ENCODE peak calls at places on chromosome 1, in eight cellular contexts. S is hepatocyte, N is psoas muscle, Y is thoracic aorta, U is heart left ventricle, W is OCI-LY7, Q is neural progenitor cell, A is HCT116. B is an unnamed sample. For H3K9me3, the result is how much of the 10 kb centered on the place peaks cover.

GRCh38 chr1:43537423-43538142 is 6.9 kb downstream of the PTPRF start:
- DNase-seq in S (no peak), N (no peak), Y (no peak), U (no peak), W (no peak), Q (no peak), A (no peak), B (no peak)

GRCh38 chr1:159923203-159924024 is 1.9 kb downstream of the TAGLN2 start:
- DNase-seq in S (peak), N (peak), Y (peak), U (peak), W (peak), Q (no peak), A (no peak), B (peak)

GRCh38 chr1:93033029-93033428 is 46.1 kb upstream of the MTF2 start:
- DNase-seq in S (no peak), N (no peak), Y (no peak), U (no peak), W (peak), Q (no peak), A (no peak), B (peak)

GRCh38 chr1:21665711-21666571 is 3.2 kb downstream of the RAP1GAP start:
- DNase-seq in S (no peak), N (no peak), Y (no peak), U (peak), W (no peak), Q (no peak), A (no peak), B (no peak)

GRCh38 chr1:246281639-246282038 is 225.4 kb downstream of the SMYD3 start:
- DNase-seq in S (no peak), N (no peak), Y (no peak), U (no peak), W (no peak), Q (no peak), A (no peak), B (no peak)

GRCh38 chr1:218514694-218515093 is 169.6 kb downstream of the TGFB2 start:
- DNase-seq in S (no peak), N (no peak), Y (no peak), U (no peak), W (no peak), Q (no peak), A (no peak), B (no peak)

GRCh38 chr1:57190898-57191297 is 225.1 kb upstream of the C8B start:
- DNase-seq in S (no peak), N (no peak), Y (no peak), U (no peak), W (no peak), Q (no peak), A (no peak), B (no peak)

GRCh38 chr1:156804572-156805243 is 11.9 kb downstream of the SH2D2A start:
- DNase-seq in S (no peak), N (no peak), Y (no peak), U (no peak), W (no peak), Q (peak), A (no peak), B (peak)

GRCh38 chr1:234987415-234988159 is 141.1 kb downstream of the TOMM20 start:
- DNase-seq in S (peak), N (peak), Y (peak), U (peak), W (peak), Q (peak), A (no peak), B (peak)

GRCh38 chr1:14298806-14299205 is 299.7 kb upstream of the KAZN start:
- DNase-seq in S (no peak), N (no peak), Y (no peak), U (no peak), W (peak), Q (no peak), A (no peak), B (no peak)

GRCh38 chr1:240399381-240399780 is 212.6 kb downstream of the GREM2 start:
- DNase-seq in S (peak), N (no peak), Y (no peak), U (no peak), W (no peak), Q (peak), A (no peak), B (peak)

GRCh38 chr1:156747737-156748669 is 3.5 kb downstream of the HDGF start:
- DNase-seq in S (no peak), N (no peak), Y (no peak), U (peak), W (no peak), Q (peak), A (no peak), B (no peak)

GRCh38 chr1:245235156-245235555 is 80.4 kb downstream of the KIF26B start:
- DNase-seq in S (no peak), N (no peak), Y (no peak), U (no peak), W (no peak), Q (no peak), A (no peak), B (no peak)

GRCh38 chr1:3146458-3146857 is 77.5 kb downstream of the PRDM16 start:
- DNase-seq in S (no peak), N (no peak), Y (no peak), U (no peak), W (no peak), Q (no peak), A (no peak), B (no peak)

GRCh38 chr1:171794085-171794484 is 12.6 kb downstream of the METTL13 start:
- DNase-seq in S (no peak), N (no peak), Y (no peak), U (no peak), W (no peak), Q (no peak), A (no peak), B (no peak)

GRCh38 chr1:40926441-40926840 is 53.1 kb upstream of the CTPS1 start:
- DNase-seq in S (no peak), N (no peak), Y (no peak), U (no peak), W (no peak), Q (no peak), A (no peak), B (no peak)

GRCh38 chr1:216216304-216216703 is 206.9 kb downstream of the USH2A start:
- DNase-seq in S (no peak), N (no peak), Y (no peak), U (no peak), W (no peak), Q (no peak), A (no peak), B (no peak)

GRCh38 chr1:12397426-12398134 is 167.8 kb downstream of the VPS13D start:
- DNase-seq in S (no peak), N (no peak), Y (no peak), U (no peak), W (no peak), Q (no peak), A (no peak), B (no peak)

GRCh38 chr1:98903261-98903660 is 101.4 kb downstream of the PLPPR5 start:
- DNase-seq in S (no peak), N (no peak), Y (no peak), U (no peak), W (no peak), Q (no peak), A (no peak), B (no peak)

GRCh38 chr1:182430263-182431068 is 19.5 kb upstream of the RGSL1 start:
- DNase-seq in S (no peak), N (no peak), Y (no peak), U (no peak), W (no peak), Q (no peak), A (no peak), B (no peak)

GRCh38 chr1:32666866-32667566 is 16.0 kb downstream of the RBBP4 start:
- DNase-seq in S (peak), N (no peak), Y (no peak), U (no peak), W (no peak), Q (no peak), A (no peak), B (no peak)

GRCh38 chr1:154497026-154497806 is 4.8 kb upstream of the TDRD10 start:
- DNase-seq in S (peak), N (no peak), Y (no peak), U (peak), W (peak), Q (no peak), A (no peak), B (no peak)

GRCh38 chr1:172663726-172664125 is 4.8 kb downstream of the FASLG start:
- DNase-seq in S (no peak), N (no peak), Y (no peak), U (no peak), W (no peak), Q (no peak), A (no peak), B (no peak)

GRCh38 chr1:215833936-215834729 is 267.0 kb downstream of the KCTD3 start:
- DNase-seq in S (no peak), N (no peak), Y (no peak), U (no peak), W (no peak), Q (no peak), A (no peak), B (no peak)

GRCh38 chr1:23573574-23574182 is 14.4 kb upstream of the ID3 start:
- DNase-seq in S (no peak), N (no peak), Y (no peak), U (no peak), W (no peak), Q (no peak), A (no peak), B (no peak)
- H3K27ac ChIP-seq in S (no peak), N (no peak), Y (peak), U (no peak), W (peak), Q (no peak), A (no peak), B (no peak)

GRCh38 chr1:236139495-236139894 is 2.8 kb upstream of the GPR137B start:
- DNase-seq in S (no peak), N (no peak), Y (no peak), U (no peak), W (no peak), Q (no peak), A (no peak), B (no peak)

GRCh38 chr1:236140705-236141446 is 1.5 kb upstream of the GPR137B start:
- DNase-seq in S (no peak), N (no peak), Y (no peak), U (no peak), W (no peak), Q (no peak), A (no peak), B (no peak)

GRCh38 chr1:236141447-236142357 is 637 bp upstream of the GPR137B start:
- DNase-seq in S (peak), N (peak), Y (no peak), U (peak), W (peak), Q (peak), A (no peak), B (peak)

GRCh38 chr1:236133802-236134201 is 8.5 kb upstream of the GPR137B start:
- DNase-seq in S (no peak), N (no peak), Y (no peak), U (no peak), W (no peak), Q (no peak), A (no peak), B (no peak)

GRCh38 chr1:236137285-236137852 is 5.0 kb upstream of the GPR137B start:
- DNase-seq in S (no peak), N (no peak), Y (no peak), U (no peak), W (no peak), Q (no peak), A (peak), B (no peak)
- TF ChIP-seq CTCF in S (no peak), N (no peak), Y (no peak), U (no peak), W (peak), Q (no peak), A (peak), B (peak)

DNA sequence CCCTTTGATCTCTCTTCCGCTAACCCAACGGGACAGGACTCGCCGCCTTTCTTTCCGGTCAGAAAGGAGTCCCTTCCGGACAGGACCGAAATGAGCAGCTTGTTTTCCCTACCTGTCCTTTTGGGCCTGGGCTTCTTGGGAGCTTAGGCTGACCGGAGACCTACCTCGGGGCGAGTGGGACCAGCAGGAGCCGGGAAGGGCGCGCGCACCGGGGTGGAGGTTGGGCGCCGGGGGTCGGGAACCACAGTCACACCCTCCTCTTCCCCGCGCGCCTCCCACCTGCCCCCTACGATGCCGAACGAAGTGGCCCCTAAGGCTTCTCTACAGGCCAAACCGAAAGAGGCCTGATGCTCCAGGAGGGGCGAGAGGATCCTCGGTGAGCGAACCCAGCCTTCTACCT is 95.2 kb downstream of the PRKAB2 start:
- DNase-seq in S (no peak), N (no peak), Y (no peak), U (no peak), W (no peak), Q (no peak), A (no peak), B (no peak)
- H3K9me3 ChIP-seq in S (under half), N (under half), Y (under half), U (under half), W (under half), Q (under half), A (under half), B (half or more)

DNA sequence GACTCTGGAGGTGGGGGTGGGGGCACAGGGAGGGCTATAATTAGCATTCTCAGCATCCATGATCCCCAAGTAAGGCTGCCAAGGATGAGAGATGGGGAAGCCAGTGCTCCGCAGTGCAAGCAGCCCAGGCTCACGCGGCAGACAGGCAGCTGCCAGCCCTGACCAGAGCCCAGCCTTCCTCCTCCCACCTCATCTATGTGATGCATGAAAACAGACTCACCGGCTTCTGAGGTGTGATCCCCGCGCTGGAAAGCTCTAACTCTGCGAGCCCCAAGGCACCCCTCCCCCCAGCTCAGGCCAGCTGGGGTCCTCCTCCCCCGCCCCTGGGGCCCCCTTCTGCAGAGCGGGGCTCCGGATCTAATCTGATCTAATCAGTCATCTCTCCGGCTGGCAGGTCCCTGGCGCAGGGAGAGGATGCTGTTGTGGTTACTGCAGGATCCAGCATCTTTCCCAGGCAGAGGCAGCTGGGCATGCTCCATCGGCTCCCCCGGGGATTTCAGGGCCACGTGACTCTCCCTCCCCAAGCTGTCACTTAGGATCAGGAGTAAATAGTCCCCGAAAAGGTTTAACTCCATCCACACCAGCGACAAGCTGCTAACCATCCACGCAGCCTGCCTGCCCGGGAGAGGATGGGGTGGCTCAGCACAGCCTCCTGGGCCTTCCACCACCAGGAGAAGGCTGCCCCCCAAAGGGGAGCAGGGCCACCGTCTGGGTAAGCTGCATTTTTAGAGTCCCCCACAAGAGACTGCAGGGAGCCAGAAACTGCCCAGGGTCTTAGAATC is at the start of gene PLEKHA6:
- DNase-seq in S (peak), N (peak), Y (no peak), U (peak), W (no peak), Q (peak), A (no peak), B (peak)
- H3K27ac ChIP-seq in S (no peak), N (no peak), Y (no peak), U (no peak), W (no peak), Q (no peak), A (no peak), B (peak)

B was measured in WERI-Rb-1.